ENCODE peak calls at places on chromosomes 12 and 14, in seven cellular contexts. V, F, C, N, E, X and I are unnamed samples.
A peak's percentile ranks its signal among the peaks of the same experiment; 100 is the strongest.

GRCh38 chr14:102853703-102854396 is 68.6 kb upstream of the AMN start:
- DNase-seq in C (no peak), F (no peak), E (no peak), N (no peak), X (no peak), V (no peak), I (no peak)

GRCh38 chr14:65847065-65847847 is 434.7 kb downstream of the FUT8 start:
- DNase-seq in E (no peak), N (peak; percentile 28), C (no peak), V (no peak), F (no peak), X (no peak), I (no peak)

GRCh38 chr14:81303258-81303935 is 82.6 kb upstream of the GTF2A1 start:
- DNase-seq in N (peak; percentile 65), F (no peak), E (no peak), C (no peak), V (no peak), X (peak; percentile 85), I (no peak)

GRCh38 chr14:32078030-32078793 is 1.1 kb downstream of the ARHGAP5 start:
- DNase-seq in X (peak; percentile 34), F (peak; percentile 21), N (peak; percentile 14), V (no peak), C (no peak), E (peak; percentile 27), I (no peak)

GRCh38 chr14:104685998-104686610 is 3.3 kb upstream of the INF2 start:
- DNase-seq in C (no peak), X (no peak), F (no peak), N (no peak), E (no peak), V (no peak), I (no peak)

GRCh38 chr14:67111031-67111430 is 78.2 kb upstream of the GARIN2 start:
- DNase-seq in N (no peak), E (no peak), V (no peak), C (no peak), F (no peak), X (no peak), I (no peak)

GRCh38 chr12:12510141-12510540 is 52.5 kb downstream of the DUSP16 start:
- DNase-seq in X (no peak), V (no peak), E (no peak), F (no peak), N (no peak), C (no peak), I (no peak)

GRCh38 chr14:58465425-58465824 is 37.9 kb downstream of the KIAA0586 start:
- DNase-seq in F (peak; percentile 13), X (no peak), V (no peak), N (no peak), E (no peak), C (no peak), I (no peak)

GRCh38 chr12:83016226-83016835 is 329.6 kb downstream of the TMTC2 start:
- DNase-seq in N (no peak), X (no peak), E (no peak), C (peak; percentile 35), V (no peak), F (peak; percentile 4), I (peak; percentile 26)

GRCh38 chr14:105855246-105855892 is 329.0 kb downstream of the TMEM121 start:
- DNase-seq in N (no peak), X (peak; percentile 75), V (no peak), C (no peak), E (no peak), F (no peak), I (peak; percentile 13)

GRCh38 chr14:93957751-93958566 is 18.4 kb downstream of the ASB2 start:
- DNase-seq in V (no peak), E (no peak), F (no peak), C (no peak), X (no peak), N (no peak), I (no peak)

GRCh38 chr12:3304436-3305135 is 186.4 kb upstream of the PRMT8 start:
- DNase-seq in E (no peak), N (no peak), C (no peak), V (no peak), F (no peak), X (no peak), I (no peak)

GRCh38 chr14:76193696-76194095 is 42.0 kb downstream of the GPATCH2L start:
- DNase-seq in V (no peak), F (no peak), X (no peak), E (no peak), N (no peak), C (no peak), I (no peak)

GRCh38 chr12:64450711-64451486 is 1.0 kb upstream of the TBK1 start:
- DNase-seq in V (no peak), E (peak; percentile 93), C (peak; percentile 54), N (peak; percentile 28), F (no peak), X (no peak), I (no peak)

GRCh38 chr12:30417697-30418231 is 277.9 kb downstream of the IPO8 start:
- DNase-seq in E (no peak), X (no peak), N (no peak), C (peak; percentile 25), F (no peak), V (no peak), I (no peak)

GRCh38 chr12:103877288-103877687 is 36.3 kb upstream of the NT5DC3 start:
- DNase-seq in F (no peak), X (no peak), V (no peak), N (no peak), C (no peak), E (no peak), I (no peak)

GRCh38 chr14:46818147-46818546 is 166.6 kb upstream of the RPL10L start:
- DNase-seq in V (no peak), N (no peak), E (peak; percentile 54), F (no peak), C (no peak), X (no peak), I (no peak)

GRCh38 chr14:24965934-24966593 is 83.9 kb downstream of the STXBP6 start:
- DNase-seq in E (peak; percentile 34), F (no peak), C (peak; percentile 7), N (no peak), V (no peak), X (no peak), I (no peak)

GRCh38 chr12:132466241-132467188 is 23.4 kb upstream of the FBRSL1 start:
- DNase-seq in F (no peak), E (no peak), N (no peak), V (no peak), C (peak; percentile 35), X (peak; percentile 55), I (no peak)

GRCh38 chr12:94404854-94405253 is 54.8 kb downstream of the CEP83 start:
- DNase-seq in N (no peak), F (no peak), C (no peak), X (no peak), V (no peak), E (no peak), I (no peak)

GRCh38 chr12:112357214-112357613 is 25.0 kb downstream of the HECTD4 start:
- DNase-seq in F (no peak), N (no peak), V (no peak), C (no peak), E (no peak), X (no peak), I (no peak)

GRCh38 chr12:76003263-76003640 is 28.3 kb downstream of the PHLDA1 start:
- DNase-seq in X (no peak), F (no peak), N (no peak), E (no peak), V (no peak), C (no peak), I (no peak)

GRCh38 chr14:100641274-100641860 is 54.1 kb upstream of the BEGAIN start:
- DNase-seq in F (no peak), X (no peak), E (no peak), N (no peak), C (no peak), V (no peak), I (no peak)
- TF ChIP-seq CTCF in F (no peak), X (no peak), E (no peak), N (no peak), C (no peak), V (no peak), I (no peak)

GRCh38 chr14:39370415-39370814 is 61.8 kb downstream of the FBXO33 start:
- DNase-seq in C (no peak), F (no peak), V (no peak), N (no peak), X (peak; percentile 49), E (no peak), I (no peak)

GRCh38 chr14:39366460-39367386 is 65.5 kb downstream of the FBXO33 start:
- DNase-seq in F (no peak), X (no peak), E (peak; percentile 4), N (no peak), C (no peak), V (no peak), I (no peak)

GRCh38 chr14:39367387-39367751 is 64.9 kb downstream of the FBXO33 start:
- DNase-seq in X (no peak), N (no peak), V (peak; percentile 17), C (no peak), E (peak; percentile 13), F (no peak), I (no peak)

GRCh38 chr14:39369029-39369428 is 63.2 kb downstream of the FBXO33 start:
- DNase-seq in E (peak; percentile 6), V (no peak), C (no peak), N (no peak), F (no peak), X (no peak), I (no peak)

GRCh38 chr14:39368261-39368959 is 63.8 kb downstream of the FBXO33 start:
- DNase-seq in C (peak; percentile 81), N (no peak), F (peak; percentile 47), X (no peak), E (peak; percentile 89), V (peak; percentile 75), I (no peak)
- TF ChIP-seq CTCF in C (peak; percentile 79), N (no peak), F (peak; percentile 81), X (peak; percentile 28), E (peak; percentile 83), V (peak; percentile 33), I (no peak)

GRCh38 chr12:89461649-89462612 is 62.7 kb downstream of the GALNT4 start:
- DNase-seq in C (peak; percentile 91), E (peak; percentile 64), F (peak; percentile 51), V (no peak), N (peak; percentile 88), X (no peak), I (no peak)
- TF ChIP-seq CTCF in C (peak; percentile 66), E (peak; percentile 77), F (peak; percentile 86), V (peak; percentile 49), N (peak; percentile 54), X (peak; percentile 45), I (peak; percentile 21)

DNA sequence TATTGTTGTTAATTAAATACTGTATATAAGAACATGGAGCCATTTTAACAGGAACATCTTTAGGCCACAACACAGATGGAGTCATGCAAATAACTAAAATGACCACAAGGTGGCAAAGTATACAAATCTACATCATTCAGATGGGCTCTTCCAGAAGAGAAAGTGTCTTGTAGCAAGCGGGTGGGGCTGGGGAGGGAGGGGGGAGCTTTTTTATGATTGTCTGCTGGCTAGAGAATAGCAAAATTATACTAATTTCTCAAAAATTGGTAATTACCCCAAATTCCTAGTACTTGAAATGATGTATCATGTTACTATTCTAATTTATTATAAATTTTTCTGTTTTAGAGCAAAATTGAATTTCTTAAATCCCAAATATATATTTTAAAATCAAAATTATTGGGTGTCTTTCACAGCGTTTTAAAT is 378.7 kb downstream of the PRKD1 start:
- DNase-seq in F (peak; percentile 38), X (no peak), C (peak; percentile 78), N (peak; percentile 52), V (no peak), E (peak; percentile 69), I (no peak)
- TF ChIP-seq CTCF in F (peak; percentile 67), X (peak; percentile 44), C (peak; percentile 78), N (peak; percentile 41), V (peak; percentile 46), E (peak; percentile 74), I (no peak)